ENCODE peak calls at places on chromosomes 5 and 9, in seven cellular contexts. One of them, this sample, is unnamed.

GRCh38 chr5:32331927-32332274 is 19.2 kb upstream of the MTMR12 start:
- DNase-seq in foreskin fibroblast: no peak
- DNase-seq in ascending aorta: no peak
- DNase-seq in CD4-positive, alpha-beta T cell: no peak
- DNase-seq in astrocyte of the spinal cord: no peak
- DNase-seq in neural crest cell: no peak
- DNase-seq in mesothelial cell of epicardium: no peak
- DNase-seq in this sample: no peak

GRCh38 chr9:121811140-121811539 is 159.7 kb downstream of the DAB2IP start:
- DNase-seq in foreskin fibroblast: no peak
- DNase-seq in ascending aorta: no peak
- DNase-seq in CD4-positive, alpha-beta T cell: no peak
- DNase-seq in astrocyte of the spinal cord: no peak
- DNase-seq in neural crest cell: no peak
- DNase-seq in mesothelial cell of epicardium: no peak
- DNase-seq in this sample: no peak

GRCh38 chr5:82351754-82352145 is 73.6 kb upstream of the RPS23 start:
- DNase-seq in foreskin fibroblast: peak
- DNase-seq in ascending aorta: no peak
- DNase-seq in CD4-positive, alpha-beta T cell: no peak
- DNase-seq in astrocyte of the spinal cord: peak
- DNase-seq in neural crest cell: no peak
- DNase-seq in mesothelial cell of epicardium: no peak
- DNase-seq in this sample: no peak

GRCh38 chr5:76544268-76544926 is 78.8 kb downstream of the F2RL2 start:
- DNase-seq in foreskin fibroblast: no peak
- DNase-seq in ascending aorta: no peak
- DNase-seq in CD4-positive, alpha-beta T cell: peak
- DNase-seq in astrocyte of the spinal cord: peak
- DNase-seq in neural crest cell: peak
- DNase-seq in mesothelial cell of epicardium: no peak
- DNase-seq in this sample: no peak

GRCh38 chr9:130682490-130683121 is 11.0 kb upstream of the EXOSC2 start:
- DNase-seq in foreskin fibroblast: peak
- DNase-seq in ascending aorta: no peak
- DNase-seq in CD4-positive, alpha-beta T cell: peak
- DNase-seq in astrocyte of the spinal cord: peak
- DNase-seq in neural crest cell: peak
- DNase-seq in mesothelial cell of epicardium: peak
- DNase-seq in this sample: peak

GRCh38 chr9:33022755-33023154 is 2.3 kb upstream of the DNAJA1 start:
- DNase-seq in foreskin fibroblast: no peak
- DNase-seq in ascending aorta: no peak
- DNase-seq in CD4-positive, alpha-beta T cell: no peak
- DNase-seq in astrocyte of the spinal cord: no peak
- DNase-seq in neural crest cell: no peak
- DNase-seq in mesothelial cell of epicardium: no peak
- DNase-seq in this sample: no peak

GRCh38 chr9:16515207-16515606 is 355.3 kb downstream of the BNC2 start:
- DNase-seq in foreskin fibroblast: no peak
- DNase-seq in ascending aorta: no peak
- DNase-seq in CD4-positive, alpha-beta T cell: no peak
- DNase-seq in astrocyte of the spinal cord: peak
- DNase-seq in neural crest cell: peak
- DNase-seq in mesothelial cell of epicardium: no peak
- DNase-seq in this sample: no peak

GRCh38 chr9:35079041-35079425 is 709 bp downstream of the FANCG start:
- DNase-seq in foreskin fibroblast: no peak
- DNase-seq in ascending aorta: no peak
- DNase-seq in CD4-positive, alpha-beta T cell: no peak
- DNase-seq in astrocyte of the spinal cord: no peak
- DNase-seq in neural crest cell: no peak
- DNase-seq in mesothelial cell of epicardium: no peak
- DNase-seq in this sample: no peak

GRCh38 chr5:2178071-2178477 is 295.3 kb upstream of the IRX4 start:
- DNase-seq in foreskin fibroblast: no peak
- DNase-seq in ascending aorta: no peak
- DNase-seq in CD4-positive, alpha-beta T cell: no peak
- DNase-seq in astrocyte of the spinal cord: no peak
- DNase-seq in neural crest cell: no peak
- DNase-seq in mesothelial cell of epicardium: no peak
- DNase-seq in this sample: no peak

GRCh38 chr9:124506931-124507879 is at the start of gene NR5A1:
- DNase-seq in foreskin fibroblast: no peak
- DNase-seq in ascending aorta: no peak
- DNase-seq in CD4-positive, alpha-beta T cell: no peak
- DNase-seq in astrocyte of the spinal cord: no peak
- DNase-seq in neural crest cell: no peak
- DNase-seq in mesothelial cell of epicardium: no peak
- DNase-seq in this sample: no peak

GRCh38 chr9:35753466-35753865 is 610 bp downstream of the MSMP start:
- DNase-seq in foreskin fibroblast: no peak
- DNase-seq in ascending aorta: no peak
- DNase-seq in CD4-positive, alpha-beta T cell: no peak
- DNase-seq in astrocyte of the spinal cord: no peak
- DNase-seq in neural crest cell: no peak
- DNase-seq in mesothelial cell of epicardium: no peak
- DNase-seq in this sample: no peak

GRCh38 chr9:136703231-136703870 is 9.0 kb upstream of the DIPK1B start:
- DNase-seq in foreskin fibroblast: no peak
- DNase-seq in ascending aorta: no peak
- DNase-seq in CD4-positive, alpha-beta T cell: no peak
- DNase-seq in astrocyte of the spinal cord: no peak
- DNase-seq in neural crest cell: no peak
- DNase-seq in mesothelial cell of epicardium: no peak
- DNase-seq in this sample: no peak

GRCh38 chr9:107016383-107016782 is 153.4 kb downstream of the ZNF462 start:
- DNase-seq in foreskin fibroblast: no peak
- DNase-seq in ascending aorta: no peak
- DNase-seq in CD4-positive, alpha-beta T cell: no peak
- DNase-seq in astrocyte of the spinal cord: no peak
- DNase-seq in neural crest cell: no peak
- DNase-seq in mesothelial cell of epicardium: no peak
- DNase-seq in this sample: no peak

GRCh38 chr5:111069839-111070238 is 1.7 kb upstream of the TSLP start:
- DNase-seq in foreskin fibroblast: peak
- DNase-seq in ascending aorta: no peak
- DNase-seq in CD4-positive, alpha-beta T cell: no peak
- DNase-seq in astrocyte of the spinal cord: peak
- DNase-seq in neural crest cell: no peak
- DNase-seq in mesothelial cell of epicardium: no peak
- DNase-seq in this sample: no peak

GRCh38 chr9:19028835-19029451 is 4.1 kb downstream of the SAXO1 start:
- DNase-seq in foreskin fibroblast: peak
- DNase-seq in ascending aorta: no peak
- DNase-seq in CD4-positive, alpha-beta T cell: no peak
- DNase-seq in astrocyte of the spinal cord: peak
- DNase-seq in neural crest cell: peak
- DNase-seq in mesothelial cell of epicardium: no peak
- DNase-seq in this sample: no peak

GRCh38 chr5:131587541-131587940 is 47.5 kb downstream of the RAPGEF6 start:
- DNase-seq in foreskin fibroblast: peak
- DNase-seq in ascending aorta: no peak
- DNase-seq in CD4-positive, alpha-beta T cell: no peak
- DNase-seq in astrocyte of the spinal cord: peak
- DNase-seq in neural crest cell: no peak
- DNase-seq in mesothelial cell of epicardium: no peak
- DNase-seq in this sample: no peak

GRCh38 chr9:114385412-114386181 is 2.2 kb downstream of the AKNA start:
- DNase-seq in foreskin fibroblast: peak
- DNase-seq in ascending aorta: peak
- DNase-seq in CD4-positive, alpha-beta T cell: peak
- DNase-seq in astrocyte of the spinal cord: peak
- DNase-seq in neural crest cell: no peak
- DNase-seq in mesothelial cell of epicardium: no peak
- DNase-seq in this sample: no peak
- TF ChIP-seq CTCF in foreskin fibroblast: no peak
- TF ChIP-seq CTCF in ascending aorta: no peak
- TF ChIP-seq CTCF in CD4-positive, alpha-beta T cell: no peak
- TF ChIP-seq CTCF in astrocyte of the spinal cord: no peak
- TF ChIP-seq CTCF in neural crest cell: no peak
- TF ChIP-seq CTCF in mesothelial cell of epicardium: no peak
- TF ChIP-seq CTCF in this sample: no peak

DNA sequence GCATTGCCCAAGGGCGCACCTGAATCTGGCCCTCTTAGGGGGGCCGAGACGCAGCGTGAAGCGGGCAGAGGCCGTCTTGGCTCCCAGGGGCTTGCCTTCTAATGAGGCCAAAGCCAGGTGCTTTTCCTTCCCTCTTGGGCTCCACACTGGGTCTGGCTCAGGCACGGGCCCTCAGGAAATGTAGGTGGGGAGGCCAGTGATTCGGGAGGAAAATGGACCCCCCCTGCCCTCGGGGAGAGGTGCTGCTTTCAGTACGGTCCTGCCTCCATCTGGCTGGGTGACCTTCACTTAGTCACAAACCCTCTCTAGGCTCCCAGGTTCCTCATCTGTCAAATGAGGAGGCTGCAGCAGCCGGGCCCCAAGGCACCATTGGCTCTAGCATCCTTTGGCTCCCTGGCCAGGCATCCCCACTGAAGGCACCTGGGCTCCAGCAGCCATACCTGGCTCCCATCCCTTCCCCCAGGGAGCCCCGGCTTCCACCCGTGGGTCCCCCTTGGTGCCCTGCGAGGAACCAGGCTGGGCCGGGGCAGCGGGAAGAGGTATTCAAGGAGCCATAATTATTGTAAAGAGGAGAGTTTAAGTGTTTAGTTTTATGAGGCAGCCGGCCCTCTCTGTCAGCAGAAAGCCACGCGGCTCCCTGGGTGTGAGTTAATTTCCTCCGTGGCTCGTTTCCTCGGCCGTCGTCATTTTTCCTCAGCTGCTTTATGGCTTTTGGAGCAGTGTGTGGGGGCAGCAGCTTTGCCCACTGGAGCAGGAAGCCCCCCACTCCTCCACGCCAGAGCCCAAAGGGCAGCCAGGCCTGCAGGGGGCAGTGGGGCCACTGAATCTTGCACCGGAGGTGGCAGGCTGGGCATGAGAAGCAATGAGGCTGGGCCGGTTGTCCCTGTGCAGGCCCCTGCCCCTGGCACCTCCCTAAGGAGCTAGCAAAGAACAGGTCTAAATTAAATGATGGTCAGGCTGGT is 24.9 kb upstream of the UNC5A start:
- DNase-seq in foreskin fibroblast: no peak
- DNase-seq in ascending aorta: no peak
- DNase-seq in CD4-positive, alpha-beta T cell: no peak
- DNase-seq in astrocyte of the spinal cord: no peak
- DNase-seq in neural crest cell: no peak
- DNase-seq in mesothelial cell of epicardium: no peak
- DNase-seq in this sample: no peak
- TF ChIP-seq CTCF in foreskin fibroblast: no peak
- TF ChIP-seq CTCF in ascending aorta: no peak
- TF ChIP-seq CTCF in CD4-positive, alpha-beta T cell: no peak
- TF ChIP-seq CTCF in astrocyte of the spinal cord: no peak
- TF ChIP-seq CTCF in neural crest cell: no peak
- TF ChIP-seq CTCF in mesothelial cell of epicardium: no peak
- TF ChIP-seq CTCF in this sample: no peak

GRCh38 chr9:97647996-97648395 is 14.4 kb downstream of the NCBP1 start:
- DNase-seq in foreskin fibroblast: no peak
- DNase-seq in ascending aorta: no peak
- DNase-seq in CD4-positive, alpha-beta T cell: no peak
- DNase-seq in astrocyte of the spinal cord: no peak
- DNase-seq in neural crest cell: no peak
- DNase-seq in mesothelial cell of epicardium: no peak
- DNase-seq in this sample: no peak

GRCh38 chr9:97645720-97646119 is 12.1 kb downstream of the NCBP1 start:
- DNase-seq in foreskin fibroblast: no peak
- DNase-seq in ascending aorta: no peak
- DNase-seq in CD4-positive, alpha-beta T cell: no peak
- DNase-seq in astrocyte of the spinal cord: no peak
- DNase-seq in neural crest cell: no peak
- DNase-seq in mesothelial cell of epicardium: no peak
- DNase-seq in this sample: no peak

GRCh38 chr9:97651646-97652045 is 18.0 kb downstream of the NCBP1 start:
- DNase-seq in foreskin fibroblast: no peak
- DNase-seq in ascending aorta: no peak
- DNase-seq in CD4-positive, alpha-beta T cell: no peak
- DNase-seq in astrocyte of the spinal cord: no peak
- DNase-seq in neural crest cell: no peak
- DNase-seq in mesothelial cell of epicardium: no peak
- DNase-seq in this sample: no peak
- TF ChIP-seq CTCF in foreskin fibroblast: no peak
- TF ChIP-seq CTCF in ascending aorta: no peak
- TF ChIP-seq CTCF in CD4-positive, alpha-beta T cell: no peak
- TF ChIP-seq CTCF in astrocyte of the spinal cord: no peak
- TF ChIP-seq CTCF in neural crest cell: no peak
- TF ChIP-seq CTCF in mesothelial cell of epicardium: no peak
- TF ChIP-seq CTCF in this sample: no peak

GRCh38 chr9:87793292-87793691 is 67.4 kb downstream of the CTSL start:
- DNase-seq in foreskin fibroblast: peak
- DNase-seq in ascending aorta: no peak
- DNase-seq in CD4-positive, alpha-beta T cell: no peak
- DNase-seq in astrocyte of the spinal cord: peak
- DNase-seq in neural crest cell: no peak
- DNase-seq in mesothelial cell of epicardium: no peak
- DNase-seq in this sample: no peak

GRCh38 chr9:87787735-87788134 is 61.8 kb downstream of the CTSL start:
- DNase-seq in foreskin fibroblast: peak
- DNase-seq in ascending aorta: no peak
- DNase-seq in CD4-positive, alpha-beta T cell: no peak
- DNase-seq in astrocyte of the spinal cord: no peak
- DNase-seq in neural crest cell: no peak
- DNase-seq in mesothelial cell of epicardium: no peak
- DNase-seq in this sample: no peak

GRCh38 chr9:87795178-87795577 is 69.3 kb downstream of the CTSL start:
- DNase-seq in foreskin fibroblast: no peak
- DNase-seq in ascending aorta: no peak
- DNase-seq in CD4-positive, alpha-beta T cell: no peak
- DNase-seq in astrocyte of the spinal cord: no peak
- DNase-seq in neural crest cell: no peak
- DNase-seq in mesothelial cell of epicardium: no peak
- DNase-seq in this sample: no peak

GRCh38 chr9:87796232-87796631 is 70.3 kb downstream of the CTSL start:
- DNase-seq in foreskin fibroblast: no peak
- DNase-seq in ascending aorta: no peak
- DNase-seq in CD4-positive, alpha-beta T cell: no peak
- DNase-seq in astrocyte of the spinal cord: no peak
- DNase-seq in neural crest cell: no peak
- DNase-seq in mesothelial cell of epicardium: no peak
- DNase-seq in this sample: no peak

DNA sequence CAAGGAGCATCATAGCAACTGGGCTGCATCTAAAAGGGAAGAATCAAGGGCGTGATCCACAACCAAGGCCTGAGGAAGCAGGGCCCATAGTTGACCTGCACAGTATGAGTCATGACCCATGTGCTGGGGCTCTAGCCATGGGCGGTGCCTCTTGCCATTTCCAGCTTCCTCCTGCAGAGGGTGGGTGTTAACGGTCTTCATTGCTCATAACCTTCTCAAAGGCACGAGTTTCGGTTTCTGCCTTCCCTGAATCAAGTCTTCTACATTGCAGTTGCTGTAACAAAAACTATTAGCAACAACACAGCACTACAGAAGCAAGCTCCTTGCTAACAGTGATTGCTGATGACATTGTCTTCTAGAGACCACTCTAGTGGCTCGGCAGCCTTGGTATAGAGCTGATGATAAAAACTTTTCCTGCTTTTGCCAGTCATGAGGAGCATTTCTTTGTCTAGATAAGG is 66.9 kb downstream of the CTSL start:
- DNase-seq in foreskin fibroblast: peak
- DNase-seq in ascending aorta: peak
- DNase-seq in CD4-positive, alpha-beta T cell: no peak
- DNase-seq in astrocyte of the spinal cord: peak
- DNase-seq in neural crest cell: no peak
- DNase-seq in mesothelial cell of epicardium: no peak
- DNase-seq in this sample: peak
- TF ChIP-seq CTCF in foreskin fibroblast: peak
- TF ChIP-seq CTCF in ascending aorta: no peak
- TF ChIP-seq CTCF in CD4-positive, alpha-beta T cell: no peak
- TF ChIP-seq CTCF in astrocyte of the spinal cord: peak
- TF ChIP-seq CTCF in neural crest cell: no peak
- TF ChIP-seq CTCF in mesothelial cell of epicardium: no peak
- TF ChIP-seq CTCF in this sample: no peak

This sample was measured in omental fat pad.